ENCODE peak calls at places on chromosomes 16 and 17, in six cellular contexts. D is H1, X is IMR-90, M is H9, B is mesendoderm, F is mesenchymal stem cell. Y is an unnamed sample.

GRCh38 chr16:546909-547770 is 13.1 kb upstream of the PRR35 start:
- DNase-seq in M (peak; percentile 85), F (no peak), D (peak; percentile 83), B (peak; percentile 58), X (peak; percentile 16), Y (no peak)

GRCh38 chr16:73298562-73298961 is 250.6 kb upstream of the ZFHX3 start:
- DNase-seq in B (peak; percentile 92), D (no peak), M (no peak), X (peak; percentile 61), F (peak; percentile 27), Y (no peak)

GRCh38 chr17:42653179-42654124 is 5.6 kb upstream of the TUBG2 start:
- DNase-seq in F (peak; percentile 75), X (peak; percentile 54), B (peak; percentile 92), D (peak; percentile 68), M (peak; percentile 71), Y (no peak)

GRCh38 chr16:27642753-27643152 is 92.8 kb downstream of the KATNIP start:
- DNase-seq in X (peak; percentile 21), F (peak; percentile 15), M (peak; percentile 45), D (peak; percentile 54), B (peak; percentile 62), Y (no peak)

GRCh38 chr17:19538095-19539039 is 4.7 kb downstream of the SLC47A1 start:
- DNase-seq in D (no peak), B (no peak), X (no peak), M (no peak), F (no peak), Y (no peak)

GRCh38 chr16:4957720-4958509 is at the start of gene SEC14L5:
- DNase-seq in F (peak; percentile 97), B (peak; percentile 100), D (peak; percentile 100), M (peak; percentile 99), X (peak; percentile 97), Y (peak; percentile 99)

GRCh38 chr17:30333503-30334240 is at the start of gene TMIGD1:
- DNase-seq in B (no peak), D (no peak), X (no peak), M (no peak), F (no peak), Y (no peak)

GRCh38 chr17:72658675-72659074 is 433.8 kb downstream of the SLC39A11 start:
- DNase-seq in X (no peak), M (no peak), F (no peak), B (no peak), D (no peak), Y (no peak)

GRCh38 chr17:47729486-47729885 is 3.5 kb upstream of the TBX21 start:
- DNase-seq in D (no peak), M (peak; percentile 17), B (no peak), X (no peak), F (no peak), Y (no peak)

GRCh38 chr17:73546121-73546520 is 98.1 kb downstream of the SDK2 start:
- DNase-seq in M (no peak), F (no peak), X (no peak), B (no peak), D (no peak), Y (no peak)

GRCh38 chr17:83081561-83082201 is 2.3 kb downstream of the METRNL start:
- DNase-seq in M (no peak), X (peak; percentile 43), B (no peak), F (no peak), D (no peak), Y (no peak)

GRCh38 chr17:17120716-17121115 is 78.5 kb downstream of the MPRIP start:
- DNase-seq in X (no peak), B (no peak), F (no peak), M (no peak), D (no peak), Y (no peak)

GRCh38 chr17:44595216-44595775 is 38.0 kb downstream of the FZD2 start:
- DNase-seq in F (no peak), X (no peak), B (no peak), D (no peak), M (no peak), Y (no peak)

GRCh38 chr17:11981862-11982261 is 15.4 kb downstream of the ZNF18 start:
- DNase-seq in X (no peak), F (no peak), M (no peak), B (peak; percentile 57), D (no peak), Y (no peak)

GRCh38 chr17:74525781-74526288 is 5.4 kb downstream of the CD300LB start:
- DNase-seq in F (no peak), D (no peak), X (no peak), B (no peak), M (peak; percentile 22), Y (no peak)

GRCh38 chr17:37844158-37844976 is 79.8 kb upstream of the TBC1D3K start:
- DNase-seq in B (peak; percentile 72), F (peak; percentile 67), X (peak; percentile 58), D (peak; percentile 90), M (peak; percentile 89), Y (peak; percentile 47)

GRCh38 chr17:50184611-50185398 is 16.6 kb downstream of the COL1A1 start:
- DNase-seq in F (peak; percentile 64), D (no peak), X (peak; percentile 62), B (peak; percentile 50), M (no peak), Y (no peak)

GRCh38 chr16:69325784-69326171 is 4.6 kb downstream of the PDF start:
- DNase-seq in X (no peak), F (no peak), B (no peak), D (no peak), M (no peak), Y (no peak)

DNA sequence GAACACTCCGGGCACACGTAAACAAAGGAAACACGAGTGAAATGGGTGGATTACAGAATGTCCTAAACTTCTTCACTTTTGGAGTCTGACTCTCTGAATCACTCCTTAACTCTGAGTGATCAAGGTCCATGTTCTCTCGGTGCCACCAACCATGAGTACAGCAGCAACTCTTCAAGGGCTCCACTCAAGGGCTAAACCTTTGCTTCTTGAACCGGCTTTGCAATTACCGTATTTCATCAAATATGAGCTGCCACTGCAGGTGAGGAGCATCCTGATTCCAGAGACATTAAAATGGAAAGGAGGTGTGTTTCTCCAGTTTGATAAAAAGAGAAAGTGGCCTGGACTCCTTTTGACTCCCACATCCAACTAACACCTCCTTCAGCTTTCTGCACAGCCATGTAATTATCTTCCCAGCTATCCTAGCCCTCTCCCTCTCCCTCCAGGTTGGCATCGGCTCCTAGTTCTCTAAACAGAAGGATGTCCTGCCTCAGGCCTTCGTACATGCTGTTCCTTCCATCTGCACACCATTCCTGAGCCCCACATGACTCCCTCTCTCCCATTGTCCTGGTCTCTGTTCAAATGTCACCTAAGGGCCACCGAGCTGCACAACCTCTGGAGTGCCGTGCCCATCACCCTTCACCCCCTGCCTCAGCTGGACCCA is 61.4 kb downstream of the ZDHHC7 start:
- DNase-seq in D (no peak), B (no peak), X (no peak), M (no peak), F (no peak), Y (no peak)
- H3K18ac ChIP-seq in D (no peak overlapping the region), B (no peak overlapping the region), X (no peak overlapping the region), M (no peak overlapping the region), F (no peak overlapping the region), Y (no peak overlapping the region)

GRCh38 chr17:78360371-78361226 is 722 bp upstream of the SOCS3 start:
- DNase-seq in B (peak; percentile 97), D (peak; percentile 100), X (peak; percentile 80), M (peak; percentile 99), F (peak; percentile 85), Y (peak; percentile 91)
- H2BK120ac ChIP-seq in B (peak overlapping the region; percentile 85), D (no peak overlapping the region), X (peak overlapping the region; percentile 85), M (no peak overlapping the region), F (peak overlapping the region; percentile 97), Y (peak overlapping the region; percentile 85)

DNA sequence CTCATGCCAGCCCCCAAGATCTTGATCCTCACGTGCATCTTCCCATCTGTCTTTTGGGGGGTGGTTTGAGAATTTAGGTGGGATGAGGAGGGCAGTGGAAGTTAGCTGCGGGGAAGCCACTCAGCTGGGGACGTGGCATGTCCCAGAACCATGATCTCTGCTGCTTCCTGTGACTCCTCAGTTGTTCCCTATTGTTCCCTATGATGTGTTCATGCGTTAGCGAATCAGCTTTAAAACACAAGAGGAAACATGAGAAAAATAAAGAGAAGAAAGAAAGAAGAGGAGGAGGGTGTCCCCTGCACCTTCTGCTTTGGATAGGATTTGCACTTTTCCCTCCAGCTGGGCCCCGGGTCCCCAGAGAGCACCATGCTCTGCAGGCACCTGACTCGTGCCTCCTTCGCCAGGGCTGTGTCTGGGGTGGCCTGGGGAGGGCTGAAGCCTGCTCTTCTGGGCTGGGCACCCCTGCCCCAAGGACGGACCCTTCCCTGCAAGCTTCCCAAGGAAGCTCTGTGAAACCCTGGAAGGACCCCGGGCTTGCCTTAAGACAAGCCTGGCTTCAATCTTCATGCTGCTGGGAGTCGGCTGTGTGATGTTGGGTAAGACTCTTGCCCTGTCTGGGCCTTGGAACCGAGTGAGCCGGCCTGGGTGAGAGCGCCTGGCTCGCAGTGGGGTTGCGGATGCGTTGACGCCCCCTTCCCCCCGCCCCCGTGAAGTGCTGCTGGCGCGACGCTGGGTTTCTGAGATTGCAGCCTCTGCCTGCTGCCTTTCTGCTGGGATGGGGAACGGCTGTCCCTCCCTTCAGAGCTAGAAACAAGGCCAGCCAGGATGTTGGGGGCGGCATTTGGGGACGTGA is 62.8 kb upstream of the CIBAR2 start:
- DNase-seq in F (peak; percentile 72), D (no peak), X (peak; percentile 54), M (no peak), B (no peak), Y (no peak)
- H3K4ac ChIP-seq in F (peak overlapping the region; percentile 89), D (no peak overlapping the region), X (peak overlapping the region; percentile 95), M (no peak overlapping the region), B (no peak overlapping the region), Y (no peak overlapping the region)

DNA sequence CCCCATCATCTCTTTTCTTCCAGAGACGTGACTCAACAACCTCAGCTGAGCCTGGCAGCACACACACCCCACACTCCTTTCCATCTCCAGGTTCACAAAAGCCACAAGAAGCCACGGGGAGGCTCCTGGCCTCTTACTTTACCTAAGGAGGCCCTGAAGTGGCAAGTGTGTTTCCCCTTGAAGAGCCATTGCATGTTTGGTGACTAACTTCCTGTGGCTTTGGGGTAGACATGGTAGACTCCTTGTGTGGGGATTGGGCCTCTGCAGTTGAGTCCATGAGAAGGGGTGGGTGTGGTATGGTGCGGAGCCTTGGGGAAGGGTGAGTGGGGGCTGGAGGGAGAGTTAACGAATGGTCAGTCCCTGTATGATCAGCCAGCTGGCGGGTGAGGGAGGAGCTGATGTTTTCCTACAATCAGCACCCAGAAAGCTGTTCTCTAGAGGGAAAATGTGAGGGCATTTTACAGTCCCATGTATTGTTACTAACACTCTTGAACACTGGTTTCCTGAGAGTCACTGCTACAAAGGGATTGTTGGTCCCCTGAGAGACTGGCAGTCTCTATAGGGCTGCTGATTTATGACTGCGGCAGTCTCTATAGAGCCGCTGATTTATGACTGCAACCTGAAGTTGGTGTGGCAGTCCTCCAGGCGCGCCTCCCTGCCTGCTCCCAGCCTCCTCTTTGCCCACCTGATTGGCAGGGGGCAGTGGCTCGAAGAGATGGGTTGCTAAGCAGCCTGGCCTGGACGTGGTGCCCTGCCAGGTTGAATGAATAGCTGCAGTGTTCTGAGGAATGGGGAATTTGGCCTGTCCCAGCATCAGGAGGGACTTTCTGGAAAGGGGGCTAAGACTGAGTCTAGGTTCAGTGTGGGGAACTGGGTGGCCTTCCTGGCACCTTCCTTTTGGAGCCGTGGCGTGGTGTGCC is 24.5 kb downstream of the SAP30BP start:
- DNase-seq in X (peak; percentile 28), M (no peak), D (no peak), F (peak; percentile 40), B (no peak), Y (no peak)
- H3K18ac ChIP-seq in X (no peak overlapping the region), M (no peak overlapping the region), D (no peak overlapping the region), F (no peak overlapping the region), B (no peak overlapping the region), Y (no peak overlapping the region)

GRCh38 chr17:27368971-27369370 is 75.1 kb downstream of the WSB1 start:
- DNase-seq in F (no peak), D (no peak), X (no peak), M (no peak), B (no peak), Y (no peak)
- H2BK120ac ChIP-seq in F (no peak overlapping the region), D (no peak overlapping the region), X (no peak overlapping the region), M (no peak overlapping the region), B (no peak overlapping the region), Y (no peak overlapping the region)

Y was measured in neuronal stem cell.